ENCODE peak calls at places on chromosomes 12 and 14, in seven cellular contexts. H, J, C, L, P, Y and K are unnamed samples.

GRCh38 chr12:108704527-108704926 is 26.8 kb downstream of the CORO1C start:
- DNase-seq in H (no peak), J (no peak), C (no peak), L (no peak), P (no peak), Y (no peak), K (no peak)

GRCh38 chr12:47964102-47964723 is 817 bp downstream of the TMEM106C start:
- DNase-seq in H (no peak), J (no peak), C (no peak), L (no peak), P (no peak), Y (no peak), K (no peak)

GRCh38 chr14:74867673-74868072 is 8.3 kb downstream of the PROX2 start:
- DNase-seq in H (no peak), J (no peak), C (no peak), L (no peak), P (no peak), Y (no peak), K (no peak)

GRCh38 chr12:130764073-130764472 is 48.0 kb upstream of the RIMBP2 start:
- DNase-seq in H (no peak), J (no peak), C (no peak), L (peak; percentile 38), P (no peak), Y (no peak), K (peak; percentile 53)

GRCh38 chr12:66279127-66279712 is 23.1 kb upstream of the HELB start:
- DNase-seq in H (peak; percentile 51), J (no peak), C (peak; percentile 15), L (peak; percentile 33), P (no peak), Y (peak; percentile 27), K (no peak)

GRCh38 chr12:47768323-47768811 is 4.7 kb upstream of the SLC48A1 start:
- DNase-seq in H (no peak), J (no peak), C (no peak), L (no peak), P (no peak), Y (peak; percentile 86), K (no peak)

GRCh38 chr14:94769413-94770250 is at the start of gene GSC:
- DNase-seq in H (peak; percentile 71), J (peak; percentile 70), C (no peak), L (no peak), P (peak; percentile 81), Y (no peak), K (no peak)

GRCh38 chr12:48969160-48969771 is 2.3 kb downstream of the WNT10B start:
- DNase-seq in H (no peak), J (no peak), C (no peak), L (no peak), P (peak; percentile 70), Y (no peak), K (no peak)

GRCh38 chr12:50537538-50537919 is 32.7 kb downstream of the DIP2B start:
- DNase-seq in H (no peak), J (no peak), C (no peak), L (peak; percentile 56), P (no peak), Y (no peak), K (no peak)

GRCh38 chr12:34392741-34393085 is 370.4 kb downstream of the ALG10 start:
- DNase-seq in H (no peak), J (no peak), C (no peak), L (no peak), P (no peak), Y (no peak), K (no peak)

GRCh38 chr14:75231320-75231719 is 47.3 kb upstream of the FOS start:
- DNase-seq in H (no peak), J (no peak), C (no peak), L (no peak), P (no peak), Y (no peak), K (no peak)

GRCh38 chr12:69385038-69385437 is 25.5 kb downstream of the YEATS4 start:
- DNase-seq in H (no peak), J (no peak), C (no peak), L (no peak), P (no peak), Y (no peak), K (no peak)

GRCh38 chr12:10153271-10154144 is 18.4 kb downstream of the OLR1 start:
- DNase-seq in H (peak; percentile 79), J (peak; percentile 73), C (peak; percentile 44), L (peak; percentile 21), P (peak; percentile 82), Y (peak; percentile 16), K (no peak)

GRCh38 chr12:78888583-78888982 is 24.0 kb downstream of the SYT1 start:
- DNase-seq in H (no peak), J (no peak), C (no peak), L (peak; percentile 74), P (no peak), Y (no peak), K (peak; percentile 34)

GRCh38 chr12:121582583-121583333 is 1.9 kb upstream of the KDM2B start:
- DNase-seq in H (no peak), J (peak; percentile 57), C (peak; percentile 28), L (no peak), P (peak; percentile 71), Y (peak; percentile 86), K (no peak)

GRCh38 chr12:2382391-2383155 is 329.8 kb downstream of the CACNA1C start:
- DNase-seq in H (no peak), J (no peak), C (no peak), L (no peak), P (no peak), Y (no peak), K (no peak)

GRCh38 chr12:93882763-93883162 is 205.6 kb downstream of the CRADD start:
- DNase-seq in H (no peak), J (no peak), C (no peak), L (no peak), P (no peak), Y (no peak), K (no peak)

GRCh38 chr12:93886533-93887511 is 209.6 kb downstream of the CRADD start:
- DNase-seq in H (peak; percentile 71), J (no peak), C (no peak), L (no peak), P (no peak), Y (no peak), K (no peak)

GRCh38 chr12:93880853-93881522 is 203.8 kb downstream of the CRADD start:
- DNase-seq in H (no peak), J (no peak), C (no peak), L (no peak), P (no peak), Y (no peak), K (no peak)

GRCh38 chr12:93884794-93885460 is 207.8 kb downstream of the CRADD start:
- DNase-seq in H (no peak), J (no peak), C (no peak), L (no peak), P (no peak), Y (no peak), K (no peak)

DNA sequence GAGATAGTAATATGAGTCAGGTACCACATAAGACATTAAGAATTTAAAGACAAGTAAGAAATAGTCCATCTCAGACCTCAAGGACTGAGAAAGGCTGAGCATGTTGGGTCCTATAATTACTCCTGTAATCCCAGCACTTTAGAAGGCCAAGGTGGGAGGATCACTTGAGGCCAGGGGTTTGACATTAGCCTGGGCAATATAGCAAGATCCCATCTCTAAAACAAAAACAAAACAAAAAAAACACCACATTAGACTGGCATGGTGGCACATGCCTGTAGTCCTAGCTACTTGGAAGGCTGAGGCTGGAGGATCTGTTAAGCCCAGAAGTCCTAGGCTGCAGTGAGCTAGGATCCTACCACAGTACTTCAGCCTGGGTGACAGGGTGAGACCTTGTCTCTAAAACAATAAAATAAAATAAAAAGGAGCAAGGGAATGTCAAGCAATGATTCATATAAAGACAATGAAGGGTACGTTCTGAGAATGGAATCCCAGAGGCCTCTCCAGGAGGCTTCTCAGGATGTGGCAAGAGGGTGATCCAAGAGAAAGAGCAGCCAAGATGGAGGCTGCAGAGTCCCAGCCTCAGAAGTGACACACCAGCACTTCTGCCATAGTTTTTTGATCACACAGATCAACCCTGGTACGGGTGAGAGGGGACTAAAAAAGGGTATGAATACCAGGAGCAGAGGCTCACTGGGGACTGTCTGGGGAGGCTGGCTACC is 206.4 kb downstream of the CRADD start:
- DNase-seq in H (no peak), J (no peak), C (no peak), L (no peak), P (no peak), Y (no peak), K (no peak)
- TF ChIP-seq SP1 in H (no peak), J (no peak), C (no peak), L (no peak), P (no peak), Y (no peak), K (no peak)

DNA sequence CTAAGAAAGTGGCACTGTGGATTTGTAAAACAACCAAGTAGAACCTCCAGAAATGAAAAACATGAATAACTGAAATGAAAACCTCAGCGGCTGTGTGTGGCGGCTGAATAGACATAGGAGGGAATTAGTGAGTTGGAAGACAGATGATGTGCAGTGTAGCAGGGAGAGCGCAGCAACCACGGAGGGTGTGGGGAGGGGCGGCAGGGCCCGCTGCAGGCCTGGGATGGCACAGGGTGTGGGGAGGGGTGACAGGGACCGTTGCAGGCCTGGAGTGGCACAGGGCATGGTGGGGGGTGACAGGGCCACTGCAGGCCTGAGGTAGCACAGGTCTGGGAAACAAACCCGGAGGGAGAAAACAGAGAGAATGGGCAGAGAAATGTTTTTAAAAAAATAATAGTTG is 51.1 kb downstream of the BEGAIN start:
- DNase-seq in H (no peak), J (no peak), C (no peak), L (no peak), P (no peak), Y (no peak), K (no peak)
- TF ChIP-seq SP1 in H (no peak), J (no peak), C (no peak), L (no peak), P (no peak), Y (no peak), K (no peak)

DNA sequence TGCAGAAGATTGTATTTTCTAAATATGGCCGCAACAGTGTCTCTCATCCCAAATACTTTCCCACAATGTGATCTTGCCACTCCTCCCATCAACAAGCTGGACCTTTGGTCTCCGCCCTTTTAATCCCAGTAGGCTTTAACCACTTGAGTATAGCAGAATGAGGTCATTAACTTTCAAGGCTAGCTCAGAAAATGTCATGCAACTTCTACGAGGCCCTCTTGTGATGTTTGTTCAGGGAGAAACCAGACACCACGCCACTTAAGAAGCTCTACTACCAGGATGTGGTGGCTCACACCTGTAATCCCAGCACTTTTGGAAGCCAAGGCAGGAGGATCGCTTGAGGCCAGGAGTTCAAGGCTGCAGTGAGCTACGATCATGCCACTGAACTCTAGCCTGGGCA is 20.1 kb upstream of the OR6J1 start:
- DNase-seq in H (peak; percentile 64), J (no peak), C (no peak), L (no peak), P (no peak), Y (peak; percentile 58), K (no peak)
- TF ChIP-seq SP1 in H (no peak), J (no peak), C (no peak), L (no peak), P (no peak), Y (no peak), K (no peak)

GRCh38 chr12:19451196-19451595 is 11.9 kb downstream of the AEBP2 start:
- DNase-seq in H (no peak), J (no peak), C (no peak), L (no peak), P (peak; percentile 36), Y (no peak), K (no peak)
- TF ChIP-seq SP1 in H (no peak), J (no peak), C (no peak), L (no peak), P (no peak), Y (no peak), K (no peak)

GRCh38 chr12:111887916-111888745 is 46.1 kb downstream of the MAPKAPK5 start:
- DNase-seq in H (no peak), J (no peak), C (no peak), L (no peak), P (no peak), Y (no peak), K (no peak)

GRCh38 chr12:111893287-111893686 is 51.3 kb downstream of the MAPKAPK5 start:
- DNase-seq in H (no peak), J (no peak), C (no peak), L (no peak), P (no peak), Y (no peak), K (no peak)
- TF ChIP-seq SP1 in H (no peak), J (no peak), C (no peak), L (no peak), P (no peak), Y (no peak), K (no peak)